ENCODE peak calls at places on chromosomes 16 and 17, in seven cellular contexts. G is HT1080, E is kidney epithelial cell, H is SK-N-MC, J is A172, N is tibial nerve, I is T-helper 2 cell. Y is an unnamed sample.

GRCh38 chr17:45230787-45231480 is 9.2 kb downstream of the FMNL1 start:
- DNase-seq in G (peak), E (no peak), H (no peak), J (peak), N (no peak), I (no peak), Y (peak)

GRCh38 chr16:56911771-56912541 is 20.0 kb upstream of the HERPUD1 start:
- DNase-seq in G (peak), E (no peak), H (no peak), J (peak), N (no peak), I (no peak), Y (peak)

GRCh38 chr16:84330685-84331050 is 36.0 kb downstream of the WFDC1 start:
- DNase-seq in G (no peak), E (no peak), H (no peak), J (no peak), N (no peak), I (no peak), Y (no peak)

GRCh38 chr16:3007059-3007956 is 5.4 kb upstream of the CLDN9 start:
- DNase-seq in G (no peak), E (no peak), H (no peak), J (no peak), N (no peak), I (no peak), Y (no peak)

GRCh38 chr17:48111937-48112241 is 4.3 kb downstream of the SNX11 start:
- DNase-seq in G (no peak), E (no peak), H (no peak), J (no peak), N (no peak), I (no peak), Y (no peak)

GRCh38 chr17:68955181-68955841 is at the start of gene ABCA8:
- DNase-seq in G (no peak), E (no peak), H (no peak), J (no peak), N (peak), I (no peak), Y (no peak)

GRCh38 chr17:43721537-43722268 is 36.9 kb downstream of the SOST start:
- DNase-seq in G (no peak), E (no peak), H (no peak), J (peak), N (no peak), I (no peak), Y (no peak)

GRCh38 chr16:12329246-12329995 is 352.9 kb downstream of the SNX29 start:
- DNase-seq in G (no peak), E (no peak), H (no peak), J (no peak), N (no peak), I (no peak), Y (no peak)

GRCh38 chr17:69363488-69364210 is 36.7 kb upstream of the ABCA5 start:
- DNase-seq in G (no peak), E (no peak), H (no peak), J (no peak), N (no peak), I (no peak), Y (no peak)

GRCh38 chr17:57874434-57875108 is 24.7 kb upstream of the MRPS23 start:
- DNase-seq in G (peak), E (no peak), H (no peak), J (peak), N (peak), I (no peak), Y (peak)

GRCh38 chr17:47281246-47281645 is 27.6 kb downstream of the ITGB3 start:
- DNase-seq in G (no peak), E (no peak), H (no peak), J (no peak), N (no peak), I (no peak), Y (no peak)

GRCh38 chr16:47158991-47159390 is 15.2 kb upstream of the NETO2 start:
- DNase-seq in G (no peak), E (no peak), H (no peak), J (no peak), N (no peak), I (no peak), Y (no peak)

GRCh38 chr17:77364941-77365583 is 224.3 kb downstream of the SEC14L1 start:
- DNase-seq in G (no peak), E (no peak), H (no peak), J (no peak), N (no peak), I (no peak), Y (no peak)

GRCh38 chr17:27756467-27757371 is 43.6 kb downstream of the NOS2 start:
- DNase-seq in G (no peak), E (no peak), H (peak), J (peak), N (no peak), I (peak), Y (peak)

GRCh38 chr16:17827313-17827712 is 356.6 kb upstream of the XYLT1 start:
- DNase-seq in G (no peak), E (no peak), H (no peak), J (no peak), N (no peak), I (no peak), Y (no peak)

GRCh38 chr16:19711643-19712042 is 6.4 kb downstream of the KNOP1 start:
- DNase-seq in G (no peak), E (no peak), H (no peak), J (no peak), N (no peak), I (no peak), Y (no peak)

GRCh38 chr17:71052971-71053370 is 883.6 kb downstream of the KCNJ2 start:
- DNase-seq in G (no peak), E (no peak), H (no peak), J (no peak), N (no peak), I (no peak), Y (no peak)

GRCh38 chr17:72476134-72476533 is 355.3 kb downstream of the SOX9 start:
- DNase-seq in G (no peak), E (no peak), H (no peak), J (no peak), N (no peak), I (no peak), Y (no peak)

GRCh38 chr16:50152386-50152806 is 710 bp upstream of the TENT4B start:
- DNase-seq in G (no peak), E (no peak), H (no peak), J (peak), N (no peak), I (peak), Y (no peak)

GRCh38 chr17:57406131-57406980 is 150.0 kb downstream of the MSI2 start:
- DNase-seq in G (no peak), E (peak), H (no peak), J (peak), N (no peak), I (no peak), Y (no peak)

GRCh38 chr17:56929362-56929969 is 15.6 kb upstream of the TRIM25 start:
- DNase-seq in G (no peak), E (no peak), H (no peak), J (no peak), N (no peak), I (peak), Y (no peak)

GRCh38 chr16:73126453-73126853 is 78.5 kb upstream of the ZFHX3 start:
- DNase-seq in G (no peak), E (peak), H (peak), J (no peak), N (no peak), I (no peak), Y (peak)

GRCh38 chr17:17812211-17813054 is 24.4 kb downstream of the SREBF1 start:
- DNase-seq in G (peak), E (no peak), H (no peak), J (peak), N (peak), I (peak), Y (peak)

GRCh38 chr16:27426423-27427408 is 24.7 kb downstream of the IL21R start:
- DNase-seq in G (peak), E (peak), H (no peak), J (peak), N (no peak), I (peak), Y (no peak)

GRCh38 chr16:86479419-86479818 is 30.9 kb upstream of the FOXF1 start:
- DNase-seq in G (no peak), E (no peak), H (no peak), J (no peak), N (no peak), I (no peak), Y (no peak)

GRCh38 chr17:55845385-55845784 is 94.5 kb downstream of the PCTP start:
- DNase-seq in G (no peak), E (no peak), H (no peak), J (no peak), N (peak), I (no peak), Y (peak)

GRCh38 chr17:50210249-50211225 is 9.1 kb upstream of the COL1A1 start:
- DNase-seq in G (peak), E (peak), H (no peak), J (peak), N (peak), I (no peak), Y (peak)

GRCh38 chr16:78782572-78782971 is 683.1 kb downstream of the WWOX start:
- DNase-seq in G (no peak), E (no peak), H (no peak), J (no peak), N (no peak), I (no peak), Y (no peak)

GRCh38 chr17:45855691-45856315 is 11.1 kb downstream of the SPPL2C start:
- DNase-seq in G (no peak), E (no peak), H (peak), J (peak), N (no peak), I (no peak), Y (no peak)

GRCh38 chr17:38602862-38603785 is 2.6 kb downstream of the SRCIN1 start:
- DNase-seq in G (no peak), E (no peak), H (no peak), J (no peak), N (no peak), I (no peak), Y (no peak)